ENCODE peak calls at places on chromosomes 1 and 21, in six cellular contexts. One of them, this sample, is unnamed.
A peak's percentile ranks its signal among the peaks of the same experiment; 100 is the strongest.

GRCh38 chr1:93960641-93961147 is 51.5 kb upstream of the GCLM start:
- DNase-seq in AG09309: no peak
- DNase-seq in fibroblast of the aortic adventitia: peak; percentile 40
- DNase-seq in breast epithelium: peak; percentile 78
- DNase-seq in endodermal cell: no peak
- DNase-seq in ascending aorta: no peak
- DNase-seq in this sample: no peak

GRCh38 chr1:28553229-28553930 is 495 bp downstream of the TRNAU1AP start:
- DNase-seq in endodermal cell: no peak
- DNase-seq in ascending aorta: peak; percentile 65
- DNase-seq in breast epithelium: peak; percentile 22
- DNase-seq in AG09309: no peak
- DNase-seq in fibroblast of the aortic adventitia: peak; percentile 37
- DNase-seq in this sample: peak; percentile 41

GRCh38 chr1:230306158-230306557 is 120.0 kb downstream of the PGBD5 start:
- DNase-seq in ascending aorta: no peak
- DNase-seq in breast epithelium: no peak
- DNase-seq in AG09309: no peak
- DNase-seq in endodermal cell: no peak
- DNase-seq in fibroblast of the aortic adventitia: no peak
- DNase-seq in this sample: no peak

GRCh38 chr1:242735323-242735722 is 210.8 kb upstream of the PLD5 start:
- DNase-seq in AG09309: no peak
- DNase-seq in ascending aorta: no peak
- DNase-seq in breast epithelium: no peak
- DNase-seq in endodermal cell: no peak
- DNase-seq in fibroblast of the aortic adventitia: no peak
- DNase-seq in this sample: no peak

GRCh38 chr1:198780376-198780775 is 141.5 kb downstream of the PTPRC start:
- DNase-seq in breast epithelium: no peak
- DNase-seq in endodermal cell: no peak
- DNase-seq in ascending aorta: no peak
- DNase-seq in AG09309: no peak
- DNase-seq in fibroblast of the aortic adventitia: no peak
- DNase-seq in this sample: peak; percentile 54

GRCh38 chr1:24888971-24889670 is 41.0 kb downstream of the RUNX3 start:
- DNase-seq in endodermal cell: no peak
- DNase-seq in fibroblast of the aortic adventitia: peak; percentile 97
- DNase-seq in AG09309: peak; percentile 57
- DNase-seq in ascending aorta: peak; percentile 28
- DNase-seq in breast epithelium: no peak
- DNase-seq in this sample: peak; percentile 29

GRCh38 chr1:227777646-227778045 is 37.8 kb upstream of the PRSS38 start:
- DNase-seq in ascending aorta: no peak
- DNase-seq in AG09309: no peak
- DNase-seq in breast epithelium: no peak
- DNase-seq in endodermal cell: no peak
- DNase-seq in fibroblast of the aortic adventitia: no peak
- DNase-seq in this sample: no peak

GRCh38 chr21:37758997-37759396 is 157.3 kb downstream of the KCNJ6 start:
- DNase-seq in fibroblast of the aortic adventitia: peak; percentile 14
- DNase-seq in ascending aorta: no peak
- DNase-seq in breast epithelium: no peak
- DNase-seq in AG09309: no peak
- DNase-seq in endodermal cell: peak; percentile 92
- DNase-seq in this sample: peak; percentile 50

GRCh38 chr1:54046671-54047383 is 6.2 kb downstream of the TMEM59 start:
- DNase-seq in ascending aorta: no peak
- DNase-seq in fibroblast of the aortic adventitia: peak; percentile 53
- DNase-seq in AG09309: no peak
- DNase-seq in breast epithelium: no peak
- DNase-seq in endodermal cell: no peak
- DNase-seq in this sample: peak; percentile 19

GRCh38 chr1:232463226-232463625 is 166.7 kb downstream of the SIPA1L2 start:
- DNase-seq in breast epithelium: no peak
- DNase-seq in ascending aorta: no peak
- DNase-seq in AG09309: no peak
- DNase-seq in endodermal cell: no peak
- DNase-seq in fibroblast of the aortic adventitia: peak; percentile 35
- DNase-seq in this sample: peak; percentile 45

GRCh38 chr1:107135466-107135865 is 5.4 kb upstream of the NTNG1 start:
- DNase-seq in fibroblast of the aortic adventitia: peak; percentile 63
- DNase-seq in endodermal cell: peak; percentile 88
- DNase-seq in breast epithelium: no peak
- DNase-seq in AG09309: no peak
- DNase-seq in ascending aorta: no peak
- DNase-seq in this sample: peak; percentile 62

GRCh38 chr1:155453141-155453540 is 109.5 kb downstream of the ASH1L start:
- DNase-seq in endodermal cell: no peak
- DNase-seq in breast epithelium: no peak
- DNase-seq in ascending aorta: no peak
- DNase-seq in fibroblast of the aortic adventitia: no peak
- DNase-seq in AG09309: no peak
- DNase-seq in this sample: no peak

GRCh38 chr1:207817778-207818751 is 66.2 kb downstream of the CD46 start:
- DNase-seq in breast epithelium: no peak
- DNase-seq in AG09309: no peak
- DNase-seq in fibroblast of the aortic adventitia: no peak
- DNase-seq in ascending aorta: peak; percentile 68
- DNase-seq in endodermal cell: no peak
- DNase-seq in this sample: no peak

GRCh38 chr1:25844485-25845337 is 14.5 kb downstream of the AUNIP start:
- DNase-seq in breast epithelium: no peak
- DNase-seq in fibroblast of the aortic adventitia: no peak
- DNase-seq in AG09309: no peak
- DNase-seq in endodermal cell: no peak
- DNase-seq in ascending aorta: no peak
- DNase-seq in this sample: no peak

GRCh38 chr1:240027059-240027462 is 64.6 kb upstream of the FMN2 start:
- DNase-seq in ascending aorta: no peak
- DNase-seq in breast epithelium: no peak
- DNase-seq in endodermal cell: peak; percentile 81
- DNase-seq in AG09309: peak; percentile 14
- DNase-seq in fibroblast of the aortic adventitia: peak; percentile 71
- DNase-seq in this sample: peak; percentile 63

GRCh38 chr21:43734830-43735229 is 15.9 kb downstream of the PDXK start:
- DNase-seq in breast epithelium: peak; percentile 85
- DNase-seq in ascending aorta: no peak
- DNase-seq in endodermal cell: no peak
- DNase-seq in fibroblast of the aortic adventitia: peak; percentile 63
- DNase-seq in AG09309: no peak
- DNase-seq in this sample: peak; percentile 74

GRCh38 chr1:182617734-182618288 is 13.6 kb upstream of the RGS16 start:
- DNase-seq in AG09309: no peak
- DNase-seq in fibroblast of the aortic adventitia: peak; percentile 40
- DNase-seq in breast epithelium: no peak
- DNase-seq in ascending aorta: peak; percentile 77
- DNase-seq in endodermal cell: peak; percentile 74
- DNase-seq in this sample: peak; percentile 75

GRCh38 chr1:160149706-160150105 is 1.7 kb upstream of the ATP1A4 start:
- DNase-seq in AG09309: peak; percentile 72
- DNase-seq in endodermal cell: no peak
- DNase-seq in ascending aorta: no peak
- DNase-seq in breast epithelium: no peak
- DNase-seq in fibroblast of the aortic adventitia: peak; percentile 90
- DNase-seq in this sample: no peak

GRCh38 chr1:207808322-207808705 is 56.5 kb downstream of the CD46 start:
- DNase-seq in breast epithelium: no peak
- DNase-seq in ascending aorta: no peak
- DNase-seq in AG09309: no peak
- DNase-seq in fibroblast of the aortic adventitia: no peak
- DNase-seq in endodermal cell: peak; percentile 33
- DNase-seq in this sample: no peak

GRCh38 chr1:242747233-242747632 is 222.7 kb upstream of the PLD5 start:
- DNase-seq in endodermal cell: no peak
- DNase-seq in ascending aorta: no peak
- DNase-seq in breast epithelium: no peak
- DNase-seq in AG09309: no peak
- DNase-seq in fibroblast of the aortic adventitia: no peak
- DNase-seq in this sample: no peak

GRCh38 chr1:154141240-154141639 is 13.6 kb downstream of the NUP210L start:
- DNase-seq in AG09309: no peak
- DNase-seq in ascending aorta: no peak
- DNase-seq in breast epithelium: peak; percentile 25
- DNase-seq in fibroblast of the aortic adventitia: peak; percentile 45
- DNase-seq in endodermal cell: no peak
- DNase-seq in this sample: no peak

GRCh38 chr1:66925558-66925910 is 744 bp downstream of the MIER1 start:
- DNase-seq in AG09309: no peak
- DNase-seq in fibroblast of the aortic adventitia: no peak
- DNase-seq in endodermal cell: no peak
- DNase-seq in ascending aorta: no peak
- DNase-seq in breast epithelium: no peak
- DNase-seq in this sample: no peak

GRCh38 chr1:78081980-78082860 is 36.5 kb downstream of the GIPC2 start:
- DNase-seq in AG09309: no peak
- DNase-seq in ascending aorta: no peak
- DNase-seq in endodermal cell: no peak
- DNase-seq in breast epithelium: no peak
- DNase-seq in fibroblast of the aortic adventitia: peak; percentile 60
- DNase-seq in this sample: peak; percentile 28

GRCh38 chr1:110135268-110136065 is 14.8 kb upstream of the SLC6A17 start:
- DNase-seq in fibroblast of the aortic adventitia: no peak
- DNase-seq in endodermal cell: peak; percentile 79
- DNase-seq in AG09309: no peak
- DNase-seq in breast epithelium: no peak
- DNase-seq in ascending aorta: no peak
- DNase-seq in this sample: no peak

GRCh38 chr1:25565188-25565591 is 21.8 kb downstream of the LDLRAP1 start:
- DNase-seq in AG09309: no peak
- DNase-seq in ascending aorta: no peak
- DNase-seq in fibroblast of the aortic adventitia: no peak
- DNase-seq in breast epithelium: no peak
- DNase-seq in endodermal cell: no peak
- DNase-seq in this sample: peak; percentile 40

GRCh38 chr1:25173809-25174320 is 58.4 kb downstream of the SYF2 start:
- DNase-seq in endodermal cell: no peak
- DNase-seq in breast epithelium: no peak
- DNase-seq in ascending aorta: no peak
- DNase-seq in AG09309: no peak
- DNase-seq in fibroblast of the aortic adventitia: no peak
- DNase-seq in this sample: no peak

GRCh38 chr1:2982615-2983318 is 38.5 kb upstream of the ACTRT2 start:
- DNase-seq in endodermal cell: no peak
- DNase-seq in fibroblast of the aortic adventitia: no peak
- DNase-seq in breast epithelium: no peak
- DNase-seq in ascending aorta: peak; percentile 76
- DNase-seq in AG09309: no peak
- DNase-seq in this sample: no peak

GRCh38 chr1:71623888-71624287 is 543.1 kb upstream of the ZRANB2 start:
- DNase-seq in AG09309: no peak
- DNase-seq in breast epithelium: no peak
- DNase-seq in fibroblast of the aortic adventitia: no peak
- DNase-seq in endodermal cell: no peak
- DNase-seq in ascending aorta: no peak
- DNase-seq in this sample: no peak

GRCh38 chr1:24202556-24202955 is 15.5 kb upstream of the IFNLR1 start:
- DNase-seq in AG09309: no peak
- DNase-seq in ascending aorta: no peak
- DNase-seq in endodermal cell: no peak
- DNase-seq in fibroblast of the aortic adventitia: no peak
- DNase-seq in breast epithelium: no peak
- DNase-seq in this sample: no peak

DNA sequence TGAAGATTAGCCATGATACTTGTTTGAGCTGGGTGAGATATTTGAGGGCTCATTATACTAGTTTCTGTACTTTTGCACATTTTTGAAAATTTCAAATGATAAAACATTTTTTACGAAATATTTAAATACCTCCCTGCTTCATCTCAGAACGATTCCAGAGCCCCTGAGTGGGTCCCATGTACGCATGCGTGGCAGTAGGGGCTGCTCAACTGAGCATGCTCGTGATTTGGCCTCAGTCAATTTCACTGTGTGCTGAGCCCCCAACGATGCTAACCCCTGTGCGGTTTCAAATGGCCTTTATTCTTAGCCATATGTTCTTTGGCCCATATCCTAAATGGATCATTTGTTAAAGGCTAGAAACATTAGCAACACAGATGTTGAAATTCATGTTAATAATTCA is 108.0 kb downstream of the MRPS6 start:
- DNase-seq in ascending aorta: peak; percentile 44
- DNase-seq in endodermal cell: no peak
- DNase-seq in breast epithelium: no peak
- DNase-seq in AG09309: no peak
- DNase-seq in fibroblast of the aortic adventitia: no peak
- DNase-seq in this sample: no peak
- H3K4me3 ChIP-seq in ascending aorta: no peak overlapping the region
- H3K4me3 ChIP-seq in endodermal cell: no peak overlapping the region
- H3K4me3 ChIP-seq in breast epithelium: no peak overlapping the region
- H3K4me3 ChIP-seq in AG09309: no peak overlapping the region
- H3K4me3 ChIP-seq in fibroblast of the aortic adventitia: no peak overlapping the region
- H3K4me3 ChIP-seq in this sample: no peak overlapping the region

GRCh38 chr1:225567789-225568188 is 85.1 kb downstream of the ENAH start:
- DNase-seq in AG09309: no peak
- DNase-seq in breast epithelium: no peak
- DNase-seq in fibroblast of the aortic adventitia: no peak
- DNase-seq in ascending aorta: no peak
- DNase-seq in endodermal cell: no peak
- DNase-seq in this sample: no peak

GRCh38 chr1:225578247-225578646 is 74.7 kb downstream of the ENAH start:
- DNase-seq in breast epithelium: no peak
- DNase-seq in AG09309: no peak
- DNase-seq in ascending aorta: no peak
- DNase-seq in fibroblast of the aortic adventitia: peak; percentile 26
- DNase-seq in endodermal cell: no peak
- DNase-seq in this sample: no peak

GRCh38 chr1:225573216-225573615 is 79.7 kb downstream of the ENAH start:
- DNase-seq in fibroblast of the aortic adventitia: no peak
- DNase-seq in breast epithelium: no peak
- DNase-seq in ascending aorta: no peak
- DNase-seq in AG09309: no peak
- DNase-seq in endodermal cell: no peak
- DNase-seq in this sample: peak; percentile 14

GRCh38 chr1:225577243-225577642 is 75.7 kb downstream of the ENAH start:
- DNase-seq in breast epithelium: no peak
- DNase-seq in ascending aorta: no peak
- DNase-seq in endodermal cell: no peak
- DNase-seq in AG09309: no peak
- DNase-seq in fibroblast of the aortic adventitia: no peak
- DNase-seq in this sample: no peak

GRCh38 chr1:225572422-225572821 is 80.5 kb downstream of the ENAH start:
- DNase-seq in ascending aorta: no peak
- DNase-seq in fibroblast of the aortic adventitia: peak; percentile 64
- DNase-seq in endodermal cell: no peak
- DNase-seq in AG09309: peak; percentile 67
- DNase-seq in breast epithelium: no peak
- DNase-seq in this sample: peak; percentile 21
- TF ChIP-seq CTCF in ascending aorta: peak; percentile 22
- TF ChIP-seq CTCF in fibroblast of the aortic adventitia: peak; percentile 56
- TF ChIP-seq CTCF in endodermal cell: peak; percentile 31
- TF ChIP-seq CTCF in AG09309: peak; percentile 55
- TF ChIP-seq CTCF in breast epithelium: no peak
- TF ChIP-seq CTCF in this sample: peak; percentile 35

GRCh38 chr1:171652234-171652822 is at the start of gene MYOC:
- DNase-seq in ascending aorta: no peak
- DNase-seq in AG09309: no peak
- DNase-seq in endodermal cell: no peak
- DNase-seq in fibroblast of the aortic adventitia: no peak
- DNase-seq in breast epithelium: no peak
- DNase-seq in this sample: no peak
- H3K4me3 ChIP-seq in ascending aorta: peak within 1 kb of the TSS; percentile 18
- H3K4me3 ChIP-seq in AG09309: no peak within 1 kb of the TSS
- H3K4me3 ChIP-seq in endodermal cell: no peak within 1 kb of the TSS
- H3K4me3 ChIP-seq in fibroblast of the aortic adventitia: no peak within 1 kb of the TSS
- H3K4me3 ChIP-seq in breast epithelium: no peak within 1 kb of the TSS
- H3K4me3 ChIP-seq in this sample: no peak within 1 kb of the TSS

GRCh38 chr1:217522280-217522679 is 108.6 kb downstream of the GPATCH2 start:
- DNase-seq in breast epithelium: no peak
- DNase-seq in ascending aorta: no peak
- DNase-seq in endodermal cell: no peak
- DNase-seq in fibroblast of the aortic adventitia: no peak
- DNase-seq in AG09309: no peak
- DNase-seq in this sample: no peak
- TF ChIP-seq CTCF in breast epithelium: no peak
- TF ChIP-seq CTCF in ascending aorta: no peak
- TF ChIP-seq CTCF in endodermal cell: no peak
- TF ChIP-seq CTCF in fibroblast of the aortic adventitia: no peak
- TF ChIP-seq CTCF in AG09309: no peak
- TF ChIP-seq CTCF in this sample: no peak